ENCODE peak calls at places on chromosome 21, in eight cellular contexts. X is RWPE1, N is PC-9, M is transverse colon, Q is lung, P is IMR-90, U is esophagus squamous epithelium, V is uterus. G is an unnamed sample.

GRCh38 chr21:39676054-39676771 is 63.5 kb downstream of the B3GALT5 start:
- DNase-seq in X (peak), N (no peak), M (peak), Q (no peak), P (no peak), U (no peak), V (no peak), G (no peak)

GRCh38 chr21:25370311-25370744 is 237.0 kb downstream of the MRPL39 start:
- DNase-seq in X (peak), N (no peak), M (no peak), Q (no peak), P (peak), U (no peak), V (no peak), G (no peak)

GRCh38 chr21:40634141-40634540 is 212.8 kb downstream of the DSCAM start:
- DNase-seq in X (no peak), N (no peak), M (no peak), Q (no peak), P (no peak), U (no peak), V (no peak), G (no peak)

GRCh38 chr21:29148535-29148934 is 18.1 kb downstream of the MAP3K7CL start:
- DNase-seq in X (no peak), N (no peak), M (no peak), Q (no peak), P (peak), U (no peak), V (no peak), G (no peak)

GRCh38 chr21:38669186-38669585 is 136.5 kb upstream of the ETS2 start:
- DNase-seq in X (peak), N (no peak), M (peak), Q (no peak), P (peak), U (no peak), V (no peak), G (peak)

GRCh38 chr21:16563111-16563510 is 833.3 kb downstream of the USP25 start:
- DNase-seq in X (no peak), N (peak), M (no peak), Q (no peak), P (no peak), U (no peak), V (no peak), G (no peak)

GRCh38 chr21:46393941-46394818 is 64.5 kb upstream of the DIP2A start:
- DNase-seq in X (no peak), N (no peak), M (no peak), Q (no peak), P (no peak), U (no peak), V (no peak), G (no peak)

GRCh38 chr21:22421416-22422190 is 1423.4 kb downstream of the NCAM2 start:
- DNase-seq in X (no peak), N (no peak), M (no peak), Q (no peak), P (no peak), U (no peak), V (no peak), G (no peak)

GRCh38 chr21:41832230-41833137 is 46.7 kb downstream of the PRDM15 start:
- DNase-seq in X (no peak), N (no peak), M (no peak), Q (no peak), P (no peak), U (no peak), V (no peak), G (no peak)

GRCh38 chr21:41932191-41932575 is 21.6 kb downstream of the C2CD2 start:
- DNase-seq in X (peak), N (no peak), M (no peak), Q (no peak), P (peak), U (no peak), V (no peak), G (no peak)

GRCh38 chr21:41289431-41289830 is 27.2 kb upstream of the FAM3B start:
- DNase-seq in X (no peak), N (no peak), M (no peak), Q (no peak), P (peak), U (no peak), V (no peak), G (no peak)

GRCh38 chr21:40652436-40652835 is 194.5 kb downstream of the DSCAM start:
- DNase-seq in X (no peak), N (no peak), M (no peak), Q (no peak), P (no peak), U (no peak), V (no peak), G (no peak)

GRCh38 chr21:39232926-39233325 is 49.7 kb upstream of the PSMG1 start:
- DNase-seq in X (no peak), N (no peak), M (no peak), Q (no peak), P (peak), U (no peak), V (no peak), G (no peak)

GRCh38 chr21:19609611-19610010 is 1206.0 kb upstream of the TMPRSS15 start:
- DNase-seq in X (peak), N (no peak), M (no peak), Q (no peak), P (no peak), U (no peak), V (no peak), G (no peak)

GRCh38 chr21:26135520-26135919 is 35.0 kb downstream of the APP start:
- DNase-seq in X (no peak), N (no peak), M (no peak), Q (no peak), P (no peak), U (no peak), V (no peak), G (no peak)

GRCh38 chr21:46436586-46436985 is 22.1 kb upstream of the DIP2A start:
- DNase-seq in X (no peak), N (no peak), M (no peak), Q (no peak), P (no peak), U (no peak), V (no peak), G (no peak)

GRCh38 chr21:16309250-16309971 is 579.6 kb downstream of the USP25 start:
- DNase-seq in X (no peak), N (no peak), M (no peak), Q (no peak), P (no peak), U (no peak), V (no peak), G (no peak)

GRCh38 chr21:36460866-36461265 is 19.1 kb downstream of the CLDN14 start:
- DNase-seq in X (no peak), N (no peak), M (no peak), Q (no peak), P (no peak), U (no peak), V (no peak), G (no peak)

DNA sequence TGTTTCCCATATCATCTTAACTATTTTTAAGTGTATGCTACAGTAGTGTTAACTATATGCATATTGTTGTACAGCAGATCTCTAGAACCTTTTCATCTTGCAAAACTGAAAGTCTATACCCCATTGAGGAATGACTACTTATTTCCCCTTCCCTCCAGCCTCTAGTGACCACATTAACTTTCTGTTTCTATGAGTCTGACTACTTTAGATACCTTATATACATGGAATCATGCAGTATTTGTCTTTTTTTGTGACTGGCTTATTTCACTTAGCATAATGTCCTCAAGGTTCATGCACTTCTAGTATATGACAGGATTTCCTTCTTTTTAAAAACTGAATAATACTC is 96.5 kb upstream of the BTG3 start:
- DNase-seq in X (no peak), N (no peak), M (no peak), Q (no peak), P (no peak), U (no peak), V (no peak), G (no peak)
- H3K27ac ChIP-seq in X (no peak), N (no peak), M (no peak), Q (no peak), P (no peak), U (no peak), V (no peak), G (no peak)

GRCh38 chr21:14962217-14962616 is 102.6 kb downstream of the NRIP1 start:
- DNase-seq in X (no peak), N (no peak), M (no peak), Q (no peak), P (no peak), U (no peak), V (no peak), G (no peak)

GRCh38 chr21:14964658-14965057 is 100.1 kb downstream of the NRIP1 start:
- DNase-seq in X (no peak), N (no peak), M (no peak), Q (no peak), P (no peak), U (no peak), V (no peak), G (no peak)

GRCh38 chr21:14968821-14969220 is 96.0 kb downstream of the NRIP1 start:
- DNase-seq in X (no peak), N (no peak), M (no peak), Q (no peak), P (peak), U (no peak), V (no peak), G (no peak)

GRCh38 chr21:14972678-14973077 is 92.1 kb downstream of the NRIP1 start:
- DNase-seq in X (no peak), N (no peak), M (no peak), Q (no peak), P (no peak), U (no peak), V (no peak), G (no peak)

DNA sequence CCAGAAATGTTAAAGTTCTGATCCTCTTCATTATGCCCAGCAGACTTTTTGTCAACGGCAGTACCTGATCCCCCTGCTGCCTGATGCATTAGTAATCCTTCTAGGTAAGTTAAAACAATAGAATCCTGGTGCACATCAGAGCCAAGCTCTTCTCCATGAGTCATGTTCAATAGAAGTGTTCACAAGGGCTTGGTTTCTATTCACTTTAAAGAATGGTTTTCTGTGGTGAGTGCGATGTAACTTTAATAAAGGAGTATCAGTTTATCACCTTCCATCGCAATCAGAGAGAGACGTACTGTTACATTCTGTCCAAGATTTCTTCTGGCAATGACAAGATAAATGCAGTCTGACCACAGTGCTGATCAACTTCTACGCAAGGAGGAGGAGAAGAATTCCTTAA is 96.8 kb downstream of the NRIP1 start:
- DNase-seq in X (peak), N (no peak), M (no peak), Q (no peak), P (no peak), U (no peak), V (no peak), G (no peak)
- TF ChIP-seq CTCF in X (no peak), N (no peak), M (no peak), Q (no peak), P (no peak), U (no peak), V (no peak), G (no peak)

DNA sequence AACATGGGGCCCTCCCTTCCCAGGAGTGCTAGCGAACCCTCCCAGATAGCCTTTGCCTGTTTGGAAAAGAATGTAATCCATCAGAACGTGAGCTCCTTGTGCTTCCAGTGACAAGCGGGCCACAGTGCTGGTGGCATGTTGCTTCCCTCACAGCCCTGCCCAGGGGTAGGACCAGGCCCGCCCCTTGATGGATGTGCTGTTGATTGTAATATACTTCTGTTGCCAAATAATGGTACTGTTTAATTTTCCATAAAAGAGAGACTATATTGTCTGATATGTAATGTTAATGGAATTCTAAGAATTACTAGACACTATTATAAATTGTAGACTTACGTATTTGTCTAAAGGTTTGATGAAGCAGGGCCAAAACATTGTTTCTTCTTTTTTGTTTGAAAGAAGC is 16.4 kb downstream of the ATP5PO start:
- DNase-seq in X (no peak), N (no peak), M (no peak), Q (no peak), P (peak), U (no peak), V (no peak), G (no peak)
- H3K27ac ChIP-seq in X (no peak), N (no peak), M (no peak), Q (no peak), P (peak), U (peak), V (no peak), G (no peak)

GRCh38 chr21:42973991-42974831 is at the start of gene PKNOX1:
- DNase-seq in X (peak), N (peak), M (peak), Q (peak), P (peak), U (peak), V (peak), G (peak)
- TF ChIP-seq CTCF in X (no peak), N (no peak), M (peak), Q (no peak), P (no peak), U (no peak), V (no peak), G (no peak)

DNA sequence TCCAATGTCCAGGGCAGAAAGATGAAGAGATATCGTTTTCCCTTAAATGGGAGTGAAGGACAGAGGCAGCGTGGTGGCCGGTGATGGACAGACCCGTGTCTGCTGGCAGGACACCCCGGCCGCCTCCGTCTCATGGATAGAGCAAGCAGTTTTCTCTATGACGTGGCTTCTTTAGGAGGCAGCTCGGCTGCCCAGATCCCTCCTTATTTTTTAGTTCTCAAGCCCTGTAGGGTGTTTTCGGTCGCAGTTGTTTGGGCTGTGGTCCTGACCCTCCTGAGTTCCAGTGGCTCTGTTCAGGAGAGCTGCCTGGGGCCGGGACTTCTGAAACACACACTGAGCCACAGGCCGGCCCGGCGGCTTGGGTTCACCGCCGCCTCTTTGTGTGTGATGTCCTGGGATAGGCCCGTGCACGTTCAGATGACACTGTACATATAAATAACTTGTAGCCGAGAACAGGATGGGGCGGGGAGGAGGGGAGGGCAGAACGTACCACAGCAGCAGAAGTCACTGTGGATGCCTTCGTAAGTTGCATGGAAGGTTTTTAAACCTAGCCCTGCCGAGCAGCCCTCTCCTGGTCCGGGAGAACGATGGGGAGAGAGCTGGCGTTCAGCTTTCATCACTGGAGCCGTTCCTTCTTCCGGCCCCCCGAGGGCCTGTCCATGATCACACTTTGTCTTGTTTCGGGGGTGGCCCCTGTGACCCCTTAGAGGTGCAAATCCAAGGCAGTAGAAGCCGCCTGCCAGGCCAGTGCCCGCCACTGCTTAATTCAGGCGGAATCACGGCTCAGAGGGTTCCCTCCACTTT is 65.2 kb downstream of the SIK1 start:
- DNase-seq in X (peak), N (no peak), M (peak), Q (no peak), P (peak), U (no peak), V (no peak), G (no peak)
- H3K27ac ChIP-seq in X (peak), N (no peak), M (peak), Q (peak), P (peak), U (peak), V (peak), G (peak)

GRCh38 chr21:44845418-44846200 is 27.7 kb upstream of the SUMO3 start:
- DNase-seq in X (peak), N (peak), M (peak), Q (peak), P (peak), U (no peak), V (peak), G (peak)
- TF ChIP-seq CTCF in X (peak), N (peak), M (peak), Q (no peak), P (peak), U (peak), V (no peak), G (no peak)

GRCh38 chr21:37658121-37658993 is 257.9 kb downstream of the KCNJ6 start:
- DNase-seq in X (no peak), N (no peak), M (no peak), Q (no peak), P (no peak), U (no peak), V (no peak), G (no peak)
- H3K27ac ChIP-seq in X (peak), N (peak), M (no peak), Q (peak), P (no peak), U (peak), V (peak), G (no peak)

DNA sequence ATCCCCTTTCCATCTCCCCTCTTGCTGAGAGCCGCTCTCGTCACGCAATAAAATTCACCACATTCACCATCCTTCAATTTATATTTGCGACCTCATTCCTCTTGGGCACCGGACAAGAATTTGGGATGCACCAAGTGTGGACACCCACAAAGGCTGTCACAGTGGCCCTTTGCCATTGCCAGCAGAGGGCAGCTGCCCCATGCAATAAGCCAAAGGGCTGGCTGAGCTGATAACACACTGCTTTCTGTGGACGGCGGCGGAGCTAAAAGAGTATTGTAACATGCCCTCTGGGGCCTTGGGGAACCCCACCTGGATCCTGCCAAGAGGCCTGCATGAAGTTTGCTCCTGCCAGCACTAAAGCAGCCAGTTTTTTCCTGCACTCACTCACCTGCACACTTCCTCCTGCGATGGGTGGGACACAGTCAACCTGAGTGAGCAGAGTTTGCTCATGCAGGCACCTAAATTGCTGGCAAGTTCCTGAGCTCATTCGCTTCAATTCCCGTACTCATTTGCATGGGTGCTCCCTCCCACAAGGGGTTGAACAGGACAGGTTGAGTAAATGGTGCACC is 792.3 kb upstream of the ADAMTS5 start:
- DNase-seq in X (no peak), N (no peak), M (peak), Q (peak), P (no peak), U (no peak), V (no peak), G (peak)
- TF ChIP-seq CTCF in X (no peak), N (peak), M (peak), Q (no peak), P (peak), U (no peak), V (no peak), G (peak)